ENCODE peak calls at places on chromosome 19, in five cellular contexts. I is activated CD8-positive, alpha-beta memory T cell treated with anti-CD3 and anti-CD28 coated beads for 4 hours; N is NCI-H1417 treated with DMSO at 0.1 percent for 48 hours; G is non-pigmented ciliary epithelial cell; S is HFF-Myc. F is an unnamed sample.

GRCh38 chr19:46404884-46405658 is 8.3 kb downstream of the CCDC8 start:
- DNase-seq in I (no peak), N (no peak), G (no peak), S (no peak), F (no peak)

GRCh38 chr19:17138937-17139598 is 63.5 kb downstream of the MYO9B start:
- DNase-seq in I (no peak), N (no peak), G (no peak), S (no peak), F (no peak)

GRCh38 chr19:2363419-2363818 is 3.4 kb downstream of the TMPRSS9 start:
- DNase-seq in I (no peak), N (no peak), G (no peak), S (no peak), F (no peak)

GRCh38 chr19:4185413-4186086 is 3.1 kb downstream of the ANKRD24 start:
- DNase-seq in I (no peak), N (no peak), G (no peak), S (no peak), F (no peak)

GRCh38 chr19:50205681-50206138 is 2.3 kb downstream of the MYH14 start:
- DNase-seq in I (no peak), N (peak), G (no peak), S (no peak), F (no peak)

GRCh38 chr19:41222240-41222639 is 3.2 kb downstream of the AXL start:
- DNase-seq in I (no peak), N (no peak), G (no peak), S (no peak), F (no peak)

GRCh38 chr19:49591731-49592485 is 926 bp downstream of the PRR12 start:
- DNase-seq in I (no peak), N (no peak), G (no peak), S (no peak), F (no peak)

GRCh38 chr19:9947441-9947840 is 11.1 kb upstream of the OLFM2 start:
- DNase-seq in I (no peak), N (no peak), G (no peak), S (no peak), F (no peak)

GRCh38 chr19:10270180-10270615 is 722 bp upstream of the ICAM1 start:
- DNase-seq in I (peak), N (no peak), G (no peak), S (no peak), F (peak)

F was measured in stimulated activated CD8-positive, alpha-beta memory T cell treated with anti-CD3 and anti-CD28 coated beads, Interleukin-2, amount 100 ng/mL, for 1 hour.